ENCODE peak calls at places on chromosomes 7 and 10, in four cellular contexts. H, P, G and W are unnamed samples. For H3K4me1, the result is how much of the 10 kb centered on the place peaks cover.

GRCh38 chr7:44184221-44184873 is 4.9 kb downstream of the GCK start:
- DNase-seq in H (no peak), P (no peak), G (no peak), W (peak)

GRCh38 chr10:49549640-49550346 is 10.9 kb upstream of the ERCC6 start:
- DNase-seq in H (no peak), P (no peak), G (no peak), W (no peak)

GRCh38 chr10:102420443-102420809 is 210 bp upstream of the FBXL15 start:
- DNase-seq in H (peak), P (no peak), G (no peak), W (no peak)

GRCh38 chr7:98133181-98133580 is 26.5 kb downstream of the LMTK2 start:
- DNase-seq in H (peak), P (no peak), G (no peak), W (peak)

GRCh38 chr7:128104109-128104742 is 73.0 kb upstream of the LRRC4 start:
- DNase-seq in H (peak), P (peak), G (peak), W (no peak)

GRCh38 chr7:84122582-84123360 is 71.8 kb downstream of the SEMA3A start:
- DNase-seq in H (no peak), P (no peak), G (no peak), W (no peak)

GRCh38 chr7:106068986-106069385 is 43.1 kb downstream of the SYPL1 start:
- DNase-seq in H (no peak), P (peak), G (no peak), W (no peak)

GRCh38 chr10:520402-520787 is 169.1 kb downstream of the DIP2C start:
- DNase-seq in H (no peak), P (no peak), G (no peak), W (peak)

GRCh38 chr7:150948791-150949251 is 29.3 kb downstream of the KCNH2 start:
- DNase-seq in H (no peak), P (no peak), G (no peak), W (no peak)

GRCh38 chr10:11488126-11488525 is 123.3 kb downstream of the USP6NL start:
- DNase-seq in H (no peak), P (no peak), G (no peak), W (no peak)

GRCh38 chr7:74002474-74003017 is 25.4 kb upstream of the ELN start:
- DNase-seq in H (no peak), P (no peak), G (peak), W (peak)

GRCh38 chr10:71799785-71800453 is 26.6 kb upstream of the VSIR start:
- DNase-seq in H (no peak), P (no peak), G (no peak), W (no peak)

GRCh38 chr10:74282151-74282852 is 131.3 kb downstream of the ADK start:
- DNase-seq in H (no peak), P (no peak), G (no peak), W (peak)

GRCh38 chr10:28981007-28981406 is 303.7 kb downstream of the BAMBI start:
- DNase-seq in H (peak), P (no peak), G (no peak), W (no peak)

GRCh38 chr10:60572511-60573194 is 183.0 kb upstream of the ANK3 start:
- DNase-seq in H (no peak), P (no peak), G (peak), W (peak)

GRCh38 chr10:49844775-49845561 is 82.8 kb upstream of the OGDHL start:
- DNase-seq in H (no peak), P (no peak), G (no peak), W (no peak)

GRCh38 chr10:62814901-62815372 is 1.2 kb downstream of the EGR2 start:
- DNase-seq in H (no peak), P (peak), G (no peak), W (peak)

GRCh38 chr10:114413398-114413797 is 9.1 kb upstream of the AFAP1L2 start:
- DNase-seq in H (no peak), P (no peak), G (peak), W (no peak)

GRCh38 chr10:6186894-6187256 is 15.9 kb upstream of the PFKFB3 start:
- DNase-seq in H (no peak), P (no peak), G (no peak), W (no peak)

GRCh38 chr7:66110861-66111260 is 3.8 kb upstream of the CRCP start:
- DNase-seq in H (no peak), P (no peak), G (no peak), W (peak)

GRCh38 chr7:124351950-124352349 is 319.1 kb upstream of the TMEM229A start:
- DNase-seq in H (no peak), P (no peak), G (peak), W (no peak)

GRCh38 chr7:26369519-26370385 is 78.1 kb downstream of the SNX10 start:
- DNase-seq in H (peak), P (no peak), G (peak), W (peak)

GRCh38 chr10:84288151-84288550 is 40.2 kb upstream of the CCSER2 start:
- DNase-seq in H (no peak), P (no peak), G (no peak), W (no peak)

GRCh38 chr10:78778446-78779338 is 290.1 kb upstream of the ZMIZ1 start:
- DNase-seq in H (no peak), P (no peak), G (no peak), W (no peak)

GRCh38 chr7:135681758-135682157 is 19.4 kb downstream of the STMP1 start:
- DNase-seq in H (no peak), P (no peak), G (no peak), W (no peak)

GRCh38 chr7:135684134-135684533 is 21.8 kb downstream of the STMP1 start:
- DNase-seq in H (no peak), P (no peak), G (no peak), W (no peak)

GRCh38 chr7:135683609-135684008 is 21.3 kb downstream of the STMP1 start:
- DNase-seq in H (no peak), P (no peak), G (no peak), W (no peak)

GRCh38 chr7:135684699-135685098 is 22.4 kb downstream of the STMP1 start:
- DNase-seq in H (no peak), P (no peak), G (no peak), W (no peak)

GRCh38 chr7:135682191-135682590 is 19.9 kb downstream of the STMP1 start:
- DNase-seq in H (no peak), P (no peak), G (no peak), W (no peak)
- H3K4me1 ChIP-seq in H (under half), P (under half), G (under half), W (under half)

DNA sequence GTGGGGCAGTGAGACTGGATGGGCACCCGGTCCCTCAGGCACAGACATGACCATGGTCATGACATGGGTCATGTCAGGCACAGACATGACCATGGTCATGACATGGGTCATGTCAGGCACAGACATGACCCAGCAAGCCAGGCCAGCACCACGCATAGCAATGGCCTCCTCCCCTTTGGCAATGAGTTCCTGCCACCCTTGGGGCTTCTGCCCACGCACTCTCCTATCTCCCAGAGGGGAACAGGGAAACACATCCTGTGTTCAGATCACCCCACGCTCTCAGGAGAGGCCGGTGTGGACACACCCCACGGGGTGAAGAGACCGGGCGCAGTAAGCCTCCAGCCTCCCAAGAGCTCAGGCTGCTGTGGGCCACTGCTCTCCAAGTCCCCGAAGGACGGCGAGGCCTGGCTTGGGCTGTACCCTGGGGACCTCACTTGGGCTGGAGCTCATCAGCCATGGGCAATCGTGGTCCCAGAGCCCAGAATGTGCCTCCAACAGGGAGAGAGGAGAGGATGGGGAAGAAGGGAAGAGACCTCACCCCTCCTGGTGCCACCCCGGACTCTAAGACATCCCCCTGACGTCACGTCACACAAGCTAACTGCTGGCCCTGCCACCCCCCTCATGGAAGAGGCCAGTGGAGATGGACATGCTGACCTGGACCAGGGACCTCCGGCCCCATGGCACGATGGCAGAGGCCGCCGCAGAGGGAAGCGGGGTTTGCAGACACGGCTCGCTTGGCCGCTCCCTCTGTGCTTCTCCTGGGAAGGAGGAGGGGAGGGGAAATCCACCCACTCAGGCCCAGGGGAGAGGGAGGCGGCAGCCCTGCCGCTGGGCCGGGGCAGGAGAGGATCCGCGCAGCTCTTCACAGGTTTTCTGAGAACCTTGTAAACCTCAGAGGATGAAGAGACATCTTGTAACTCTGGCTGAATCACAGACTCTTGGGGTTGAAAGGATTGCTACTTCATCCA is 269.6 kb downstream of the ELFN1 start:
- DNase-seq in H (no peak), P (peak), G (no peak), W (no peak)
- H3K4me3 ChIP-seq in H (peak), P (peak), G (no peak), W (no peak)

GRCh38 chr7:47513741-47514241 is 68.1 kb downstream of the TNS3 start:
- DNase-seq in H (no peak), P (no peak), G (no peak), W (peak)

GRCh38 chr7:47512481-47513176 is 69.3 kb downstream of the TNS3 start:
- DNase-seq in H (no peak), P (no peak), G (no peak), W (no peak)

GRCh38 chr7:47515305-47515834 is 66.5 kb downstream of the TNS3 start:
- DNase-seq in H (no peak), P (no peak), G (no peak), W (no peak)

GRCh38 chr7:47514818-47515217 is 67.1 kb downstream of the TNS3 start:
- DNase-seq in H (no peak), P (no peak), G (no peak), W (no peak)

DNA sequence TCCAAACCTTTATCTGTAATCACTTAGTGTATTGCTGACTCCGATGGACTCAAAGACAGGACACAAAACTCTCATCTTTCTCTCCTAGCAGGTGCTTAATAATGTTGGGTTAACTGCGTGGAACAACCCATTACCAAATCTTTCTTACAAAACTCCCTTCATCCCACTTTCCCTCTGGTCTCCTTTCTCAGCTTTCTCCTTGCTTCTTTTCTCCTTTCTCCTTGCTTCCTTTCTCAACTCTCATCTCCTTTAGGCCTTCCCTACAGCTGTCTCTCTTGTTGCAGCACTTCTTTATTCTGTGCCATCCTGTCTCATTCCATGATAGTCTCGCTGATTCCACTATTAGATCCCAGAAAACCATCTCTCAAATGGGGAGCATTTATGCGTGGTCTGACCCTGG is 67.5 kb downstream of the TNS3 start:
- DNase-seq in H (no peak), P (no peak), G (no peak), W (no peak)
- H3K27ac ChIP-seq in H (no peak), P (no peak), G (no peak), W (peak)

GRCh38 chr7:2199528-2199927 is 33.2 kb downstream of the MAD1L1 start:
- DNase-seq in H (no peak), P (no peak), G (no peak), W (no peak)
- H3K4me1 ChIP-seq in H (under half), P (under half), G (under half), W (under half)

GRCh38 chr7:23347682-23348180 is 48.6 kb downstream of the MALSU1 start:
- DNase-seq in H (no peak), P (no peak), G (no peak), W (no peak)
- H3K4me3 ChIP-seq in H (no peak), P (no peak), G (no peak), W (no peak)

DNA sequence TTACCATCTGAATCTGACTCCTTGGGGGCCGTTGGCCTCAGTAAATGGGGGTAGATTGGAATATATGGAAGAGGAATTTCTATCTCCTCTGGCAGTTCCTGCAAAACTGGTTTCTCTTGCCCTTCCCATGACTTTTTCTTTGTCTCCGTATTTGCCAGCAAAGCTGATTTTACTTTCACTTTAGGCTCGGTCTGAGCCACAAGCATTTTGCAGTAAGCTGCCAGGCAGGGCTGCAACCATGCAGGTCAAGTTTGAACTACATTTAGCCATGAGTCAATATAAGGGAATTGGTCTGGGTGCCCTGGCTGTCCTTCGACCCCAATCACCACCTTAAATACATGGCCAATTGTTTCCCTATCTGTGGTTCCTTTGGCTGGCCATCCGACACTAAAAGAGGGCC is 104.3 kb downstream of the TRIM24 start:
- DNase-seq in H (no peak), P (no peak), G (no peak), W (no peak)
- H3K27ac ChIP-seq in H (no peak), P (no peak), G (peak), W (no peak)

GRCh38 chr7:38241071-38241470 is 32.4 kb downstream of the TARP start:
- DNase-seq in H (no peak), P (no peak), G (no peak), W (no peak)

GRCh38 chr7:38232475-38233366 is 40.7 kb downstream of the TARP start:
- DNase-seq in H (no peak), P (peak), G (no peak), W (peak)

GRCh38 chr7:38235606-38236005 is 37.8 kb downstream of the TARP start:
- DNase-seq in H (no peak), P (no peak), G (no peak), W (no peak)
- H3K4me1 ChIP-seq in H (under half), P (under half), G (under half), W (under half)

GRCh38 chr10:124679401-124679800 is 64.8 kb downstream of the FAM53B start:
- DNase-seq in H (no peak), P (no peak), G (no peak), W (no peak)
- H3K4me3 ChIP-seq in H (no peak), P (peak), G (no peak), W (no peak)